ENCODE peak calls at places on chromosomes 4 and X, in seven cellular contexts. Z is transverse colon, C is tibial nerve, E is ovary, O is suprapubic skin, Q is stomach, V is A549. W is an unnamed sample.

GRCh38 chr4:157172011-157172410 is 48.5 kb upstream of the GRIA2 start:
- DNase-seq in Z (no peak), C (no peak), E (no peak), O (no peak), Q (no peak), V (no peak), W (no peak)

GRCh38 chr4:88661724-88662123 is 35.9 kb downstream of the NAP1L5 start:
- DNase-seq in Z (no peak), C (no peak), E (no peak), O (no peak), Q (no peak), V (no peak), W (no peak)

GRCh38 chrX:15399901-15400500 is 15.8 kb upstream of the VEGFD start:
- DNase-seq in Z (no peak), C (no peak), E (no peak), O (no peak), Q (no peak), V (no peak), W (no peak)

GRCh38 chr4:89306486-89307184 is 965 bp downstream of the GPRIN3 start:
- DNase-seq in Z (no peak), C (no peak), E (no peak), O (no peak), Q (no peak), V (no peak), W (no peak)

GRCh38 chrX:12999422-12999821 is 24.5 kb downstream of the TMSB4X start:
- DNase-seq in Z (no peak), C (no peak), E (no peak), O (no peak), Q (no peak), V (no peak), W (no peak)

GRCh38 chrX:11100281-11101035 is 10.7 kb upstream of the HCCS start:
- DNase-seq in Z (peak), C (no peak), E (peak), O (no peak), Q (peak), V (peak), W (no peak)

GRCh38 chr4:86496094-86497060 is 97.7 kb upstream of the PTPN13 start:
- DNase-seq in Z (peak), C (no peak), E (peak), O (no peak), Q (peak), V (peak), W (no peak)

GRCh38 chr4:185801471-185801870 is 10.5 kb downstream of the SORBS2 start:
- DNase-seq in Z (no peak), C (no peak), E (no peak), O (no peak), Q (no peak), V (no peak), W (peak)

GRCh38 chr4:124191329-124191728 is 521.2 kb downstream of the ANKRD50 start:
- DNase-seq in Z (no peak), C (no peak), E (no peak), O (no peak), Q (no peak), V (no peak), W (no peak)
- H3K27ac ChIP-seq in Z (no peak), C (no peak), E (no peak), O (no peak), Q (no peak), V (no peak), W (no peak)

GRCh38 chr4:139668658-139669201 is 3.1 kb downstream of the MGST2 start:
- DNase-seq in Z (no peak), C (no peak), E (no peak), O (no peak), Q (no peak), V (no peak), W (no peak)

GRCh38 chr4:139669859-139670258 is 4.2 kb downstream of the MGST2 start:
- DNase-seq in Z (no peak), C (no peak), E (no peak), O (no peak), Q (no peak), V (no peak), W (no peak)

GRCh38 chr4:139670765-139671164 is 5.1 kb downstream of the MGST2 start:
- DNase-seq in Z (no peak), C (no peak), E (no peak), O (no peak), Q (no peak), V (no peak), W (no peak)

GRCh38 chr4:139668036-139668435 is 2.4 kb downstream of the MGST2 start:
- DNase-seq in Z (no peak), C (no peak), E (no peak), O (no peak), Q (no peak), V (no peak), W (no peak)

DNA sequence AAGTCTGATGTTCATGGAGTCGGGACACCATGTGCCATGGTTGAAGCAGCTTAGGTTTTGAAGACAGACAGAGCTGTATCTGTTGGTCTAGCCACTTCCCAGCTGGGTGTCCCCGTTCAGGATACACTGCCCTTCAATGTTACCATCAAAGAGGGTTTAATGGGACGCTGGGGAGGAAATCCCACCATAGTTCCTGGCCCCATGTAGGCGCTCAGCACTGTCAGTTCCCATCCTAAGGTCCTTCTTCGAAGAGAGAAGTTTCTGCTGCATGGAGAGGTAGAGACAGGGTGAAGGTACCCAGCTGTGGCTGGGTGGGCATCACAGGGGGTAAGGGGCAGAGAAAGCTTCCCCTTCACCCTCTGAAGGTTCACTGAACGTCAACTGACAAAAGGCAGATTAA is 3.7 kb downstream of the MGST2 start:
- DNase-seq in Z (no peak), C (no peak), E (no peak), O (no peak), Q (no peak), V (no peak), W (no peak)
- TF ChIP-seq EP300 in Z (no peak), C (no peak), E (no peak), O (no peak), Q (no peak), V (no peak), W (no peak)

DNA sequence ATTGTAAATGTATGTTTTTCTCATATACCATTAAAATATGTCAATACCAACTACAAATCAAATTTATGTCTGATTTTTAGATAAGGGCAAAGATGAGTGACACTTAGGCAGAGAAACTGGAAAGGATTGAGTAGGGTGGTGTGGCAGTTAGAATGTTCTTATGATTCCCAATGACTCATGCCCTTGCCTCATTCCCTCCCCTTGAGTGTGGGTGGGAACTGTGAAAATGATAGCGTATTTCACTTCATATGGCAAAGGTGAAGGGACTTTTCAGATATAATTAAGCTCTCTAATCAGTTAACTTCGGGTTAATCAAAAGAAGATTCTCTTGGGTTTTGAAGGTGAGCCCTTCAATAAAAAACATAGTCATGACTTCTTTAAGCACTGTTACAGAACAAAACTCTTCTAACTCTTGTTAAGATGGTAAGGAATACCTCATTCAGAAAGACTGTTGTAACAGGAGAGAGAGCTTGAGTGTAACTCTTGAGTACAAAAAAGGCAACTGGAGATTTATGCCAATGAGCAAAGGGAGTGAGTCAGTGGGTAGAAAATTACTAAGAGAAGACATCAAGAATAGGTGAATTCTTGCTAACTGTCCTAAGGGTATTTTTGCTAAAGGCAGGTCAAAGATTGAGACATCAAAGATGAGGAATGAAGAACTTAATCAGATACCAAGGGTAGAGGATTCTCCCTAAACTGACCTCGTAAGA is 329.5 kb downstream of the KCTD8 start:
- DNase-seq in Z (no peak), C (no peak), E (no peak), O (no peak), Q (no peak), V (no peak), W (no peak)
- H3K27ac ChIP-seq in Z (no peak), C (no peak), E (no peak), O (no peak), Q (no peak), V (no peak), W (no peak)

GRCh38 chr4:173281420-173282333 is 52.5 kb downstream of the HMGB2 start:
- DNase-seq in Z (no peak), C (no peak), E (no peak), O (no peak), Q (no peak), V (no peak), W (no peak)
- TF ChIP-seq EP300 in Z (no peak), C (no peak), E (no peak), O (no peak), Q (no peak), V (no peak), W (no peak)

GRCh38 chrX:1534321-1535168 is 2.4 kb downstream of the P2RY8 start:
- DNase-seq in Z (no peak), C (no peak), E (no peak), O (peak), Q (no peak), V (no peak), W (no peak)

GRCh38 chrX:1533083-1533482 is 3.9 kb downstream of the P2RY8 start:
- DNase-seq in Z (no peak), C (no peak), E (no peak), O (no peak), Q (no peak), V (no peak), W (no peak)

GRCh38 chrX:1537031-1537715 is at the start of gene P2RY8:
- DNase-seq in Z (peak), C (peak), E (peak), O (peak), Q (peak), V (peak), W (no peak)

GRCh38 chrX:1535241-1536041 is 1.5 kb downstream of the P2RY8 start:
- DNase-seq in Z (peak), C (no peak), E (no peak), O (peak), Q (no peak), V (no peak), W (no peak)

DNA sequence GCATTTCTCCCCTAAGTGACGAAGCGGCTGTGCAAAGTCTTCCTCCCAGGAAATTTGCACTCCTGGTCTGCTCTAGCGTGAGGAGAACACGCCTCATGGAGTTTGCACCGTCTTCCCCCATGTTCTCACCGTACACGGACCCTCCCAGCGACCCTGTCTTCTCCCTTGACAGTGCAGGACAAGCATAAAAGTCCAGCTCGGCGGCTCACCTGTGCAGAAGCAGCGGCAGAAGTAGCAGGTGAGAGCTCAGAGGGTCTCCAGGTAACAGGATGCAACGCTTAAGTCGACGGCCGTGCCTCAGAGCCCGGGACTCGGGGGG is 314 bp downstream of the P2RY8 start:
- DNase-seq in Z (no peak), C (no peak), E (no peak), O (no peak), Q (no peak), V (no peak), W (no peak)
- H3K27ac ChIP-seq in Z (peak), C (no peak), E (peak), O (no peak), Q (peak), V (no peak), W (peak)

W was measured in esophagus muscularis mucosa.